ENCODE peak calls at places on chromosomes 5 and 9, in seven cellular contexts. N, R, F, D, E, Y and I are unnamed samples.

GRCh38 chr5:126777257-126777973 is 479 bp downstream of the LMNB1 start:
- DNase-seq in N (peak; percentile 68), R (peak; percentile 70), F (peak; percentile 83), D (peak; percentile 66), E (peak; percentile 64), Y (peak; percentile 42), I (peak; percentile 69)

GRCh38 chr5:111961867-111962266 is 204.9 kb upstream of the NREP start:
- DNase-seq in N (no peak), R (no peak), F (no peak), D (no peak), E (no peak), Y (no peak), I (no peak)

GRCh38 chr9:37812773-37813379 is 12.3 kb downstream of the DCAF10 start:
- DNase-seq in N (no peak), R (no peak), F (no peak), D (no peak), E (no peak), Y (no peak), I (no peak)

GRCh38 chr9:15501179-15501578 is 9.6 kb downstream of the PSIP1 start:
- DNase-seq in N (no peak), R (no peak), F (no peak), D (no peak), E (no peak), Y (no peak), I (no peak)

GRCh38 chr5:32206799-32207634 is 32.9 kb upstream of the GOLPH3 start:
- DNase-seq in N (no peak), R (no peak), F (no peak), D (no peak), E (no peak), Y (no peak), I (no peak)

GRCh38 chr9:99351647-99352046 is 129.6 kb downstream of the SEC61B start:
- DNase-seq in N (no peak), R (no peak), F (no peak), D (no peak), E (no peak), Y (no peak), I (no peak)

GRCh38 chr5:59001716-59002115 is 418.8 kb downstream of the RAB3C start:
- DNase-seq in N (no peak), R (no peak), F (no peak), D (no peak), E (no peak), Y (no peak), I (no peak)

GRCh38 chr5:180591249-180591887 is at the start of gene SCGB3A1:
- DNase-seq in N (no peak), R (no peak), F (peak; percentile 31), D (no peak), E (no peak), Y (no peak), I (peak; percentile 76)

GRCh38 chr5:120843390-120843980 is 379.4 kb downstream of the PRR16 start:
- DNase-seq in N (no peak), R (no peak), F (no peak), D (no peak), E (no peak), Y (no peak), I (no peak)

GRCh38 chr9:100554935-100555401 is 22.9 kb upstream of the CAVIN4 start:
- DNase-seq in N (no peak), R (peak; percentile 68), F (no peak), D (no peak), E (no peak), Y (no peak), I (no peak)

GRCh38 chr9:38315085-38315595 is 77.4 kb upstream of the ALDH1B1 start:
- DNase-seq in N (no peak), R (no peak), F (no peak), D (no peak), E (no peak), Y (no peak), I (no peak)

GRCh38 chr9:130912932-130913598 is 16.5 kb upstream of the QRFP start:
- DNase-seq in N (no peak), R (peak; percentile 79), F (peak; percentile 70), D (peak; percentile 6), E (no peak), Y (no peak), I (no peak)

GRCh38 chr9:13181652-13182051 is 97.8 kb downstream of the MPDZ start:
- DNase-seq in N (no peak), R (peak; percentile 50), F (peak; percentile 62), D (no peak), E (no peak), Y (no peak), I (no peak)

GRCh38 chr5:101424530-101425175 is 521.6 kb upstream of the ST8SIA4 start:
- DNase-seq in N (no peak), R (peak; percentile 95), F (no peak), D (no peak), E (no peak), Y (no peak), I (no peak)

GRCh38 chr5:137487600-137487999 is 11.5 kb downstream of the SPOCK1 start:
- DNase-seq in N (no peak), R (peak; percentile 96), F (no peak), D (no peak), E (no peak), Y (no peak), I (no peak)

GRCh38 chr9:126471084-126471611 is 142.6 kb upstream of the LMX1B start:
- DNase-seq in N (peak; percentile 62), R (peak; percentile 60), F (no peak), D (peak; percentile 84), E (peak; percentile 66), Y (peak; percentile 40), I (no peak)

GRCh38 chr5:6615416-6615815 is 17.4 kb downstream of the NSUN2 start:
- DNase-seq in N (no peak), R (no peak), F (no peak), D (no peak), E (no peak), Y (no peak), I (no peak)
- H3K36me3 ChIP-seq in N (peaks cover 45% of the 10 kb centered on the region), R (peaks cover 22% of the 10 kb centered on the region), F (peaks cover 17% of the 10 kb centered on the region), D (peaks cover 70% of the 10 kb centered on the region), E (peaks cover 86% of the 10 kb centered on the region), Y (no peaks in the 10 kb centered on the region), I (peaks cover 49% of the 10 kb centered on the region)

DNA sequence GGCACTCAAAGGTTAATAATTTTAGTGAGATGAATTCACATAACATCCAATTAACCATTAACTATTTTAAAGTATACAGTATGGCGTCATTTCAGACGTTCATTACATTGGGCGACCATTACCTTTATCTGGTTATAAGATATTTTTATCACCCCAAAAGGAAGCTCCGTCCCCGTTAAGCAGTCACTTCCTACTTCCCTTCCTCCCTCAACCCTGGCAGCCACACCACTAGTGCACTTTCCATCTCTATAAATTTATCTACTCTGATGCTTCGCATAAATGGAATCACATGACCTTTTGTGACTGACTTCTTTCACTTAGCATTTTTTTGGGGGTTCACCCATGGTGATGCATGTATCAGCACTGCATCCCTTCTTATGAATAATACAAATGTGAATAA is 168.3 kb upstream of the PUM3 start:
- DNase-seq in N (no peak), R (no peak), F (no peak), D (no peak), E (no peak), Y (no peak), I (no peak)
- H3K4me3 ChIP-seq in N (no peak overlapping the region), R (no peak overlapping the region), F (no peak overlapping the region), D (no peak overlapping the region), E (no peak overlapping the region), Y (no peak overlapping the region), I (no peak overlapping the region)

GRCh38 chr5:73183491-73183891 is 10.5 kb downstream of the TMEM174 start:
- DNase-seq in N (peak; percentile 99), R (no peak), F (no peak), D (no peak), E (no peak), Y (no peak), I (no peak)

GRCh38 chr5:73182282-73182681 is 9.3 kb downstream of the TMEM174 start:
- DNase-seq in N (peak; percentile 77), R (no peak), F (no peak), D (no peak), E (no peak), Y (no peak), I (no peak)

GRCh38 chr5:73179730-73180129 is 6.7 kb downstream of the TMEM174 start:
- DNase-seq in N (no peak), R (no peak), F (no peak), D (no peak), E (no peak), Y (no peak), I (no peak)

GRCh38 chr5:73180561-73180960 is 7.6 kb downstream of the TMEM174 start:
- DNase-seq in N (no peak), R (peak; percentile 81), F (no peak), D (no peak), E (no peak), Y (no peak), I (no peak)

GRCh38 chr5:73183000-73183399 is 10.0 kb downstream of the TMEM174 start:
- DNase-seq in N (no peak), R (no peak), F (no peak), D (no peak), E (no peak), Y (no peak), I (no peak)
- H3K27me3 ChIP-seq in N (peaks cover 2% of the 10 kb centered on the region), R (peaks cover 4% of the 10 kb centered on the region), F (no peaks in the 10 kb centered on the region), D (peaks cover 3% of the 10 kb centered on the region), E (no peaks in the 10 kb centered on the region), Y (no peaks in the 10 kb centered on the region), I (no peaks in the 10 kb centered on the region)

GRCh38 chr9:132324425-132324824 is 30.4 kb downstream of the SETX start:
- DNase-seq in N (no peak), R (no peak), F (no peak), D (no peak), E (no peak), Y (no peak), I (no peak)
- H3K36me3 ChIP-seq in N (peaks cover 21% of the 10 kb centered on the region), R (peaks cover 12% of the 10 kb centered on the region), F (peaks cover 18% of the 10 kb centered on the region), D (peaks cover 11% of the 10 kb centered on the region), E (peaks cover 23% of the 10 kb centered on the region), Y (no peaks in the 10 kb centered on the region), I (peaks cover 17% of the 10 kb centered on the region)

GRCh38 chr9:119963258-119963797 is 594.1 kb upstream of the BRINP1 start:
- DNase-seq in N (no peak), R (peak; percentile 95), F (peak; percentile 66), D (no peak), E (no peak), Y (no peak), I (peak; percentile 67)

GRCh38 chr9:119961774-119962408 is 592.7 kb upstream of the BRINP1 start:
- DNase-seq in N (peak; percentile 31), R (no peak), F (peak; percentile 78), D (no peak), E (no peak), Y (no peak), I (peak; percentile 79)

GRCh38 chr9:119967867-119968535 is 598.8 kb upstream of the BRINP1 start:
- DNase-seq in N (no peak), R (no peak), F (no peak), D (no peak), E (no peak), Y (no peak), I (no peak)

GRCh38 chr9:119959846-119960545 is 590.8 kb upstream of the BRINP1 start:
- DNase-seq in N (no peak), R (peak; percentile 78), F (no peak), D (no peak), E (no peak), Y (no peak), I (no peak)

GRCh38 chr9:119963798-119964372 is 594.6 kb upstream of the BRINP1 start:
- DNase-seq in N (no peak), R (peak; percentile 98), F (peak; percentile 93), D (no peak), E (no peak), Y (no peak), I (peak; percentile 79)
- H3K4me3 ChIP-seq in N (no peak overlapping the region), R (no peak overlapping the region), F (no peak overlapping the region), D (no peak overlapping the region), E (no peak overlapping the region), Y (no peak overlapping the region), I (no peak overlapping the region)